ENCODE peak calls at places on chromosomes 3 and 15, in four cellular contexts. O, F, A and U are unnamed samples.

GRCh38 chr3:98657429-98657828 is 64.0 kb upstream of the CPOX start:
- DNase-seq in O (peak; percentile 50), F (peak; percentile 33), A (no peak), U (no peak)

GRCh38 chr3:12325594-12326295 is 36.9 kb downstream of the PPARG start:
- DNase-seq in O (no peak), F (no peak), A (no peak), U (no peak)

GRCh38 chr3:152331018-152331541 is 62.4 kb downstream of the MBNL1 start:
- DNase-seq in O (no peak), F (no peak), A (no peak), U (peak; percentile 64)

GRCh38 chr3:81425198-81425868 is 336.1 kb downstream of the GBE1 start:
- DNase-seq in O (no peak), F (no peak), A (no peak), U (no peak)

GRCh38 chr3:128505771-128506170 is 12.8 kb upstream of the GATA2 start:
- DNase-seq in O (no peak), F (no peak), A (no peak), U (no peak)

GRCh38 chr15:76991741-76992645 is 2.9 kb upstream of the PSTPIP1 start:
- DNase-seq in O (peak; percentile 15), F (peak; percentile 3), A (no peak), U (no peak)

GRCh38 chr3:143070977-143071551 is 48.5 kb upstream of the CHST2 start:
- DNase-seq in O (no peak), F (no peak), A (no peak), U (no peak)

GRCh38 chr15:66899555-66900350 is 165.6 kb upstream of the SMAD3 start:
- DNase-seq in O (no peak), F (no peak), A (no peak), U (no peak)

GRCh38 chr15:30953731-30954378 is 37.6 kb downstream of the MTMR10 start:
- DNase-seq in O (no peak), F (no peak), A (no peak), U (peak; percentile 96)

GRCh38 chr3:67048067-67048715 is 50.1 kb downstream of the KBTBD8 start:
- DNase-seq in O (no peak), F (no peak), A (no peak), U (no peak)

GRCh38 chr15:67880651-67881182 is 40.9 kb upstream of the RNU6-1 start:
- DNase-seq in O (no peak), F (no peak), A (peak; percentile 48), U (no peak)

GRCh38 chr3:188948658-188949400 is 222.9 kb upstream of the TPRG1 start:
- DNase-seq in O (peak; percentile 25), F (no peak), A (peak; percentile 60), U (peak; percentile 84)

GRCh38 chr15:40770147-40770721 is 454 bp downstream of the C15orf62 start:
- DNase-seq in O (peak; percentile 51), F (peak; percentile 32), A (peak; percentile 57), U (no peak)

GRCh38 chr3:61053781-61054496 is 197.3 kb downstream of the FHIT start:
- DNase-seq in O (no peak), F (no peak), A (no peak), U (no peak)

GRCh38 chr3:66552846-66553245 is 52.0 kb upstream of the LRIG1 start:
- DNase-seq in O (no peak), F (no peak), A (no peak), U (no peak)

GRCh38 chr3:124266517-124266916 is 274.6 kb upstream of the ROPN1 start:
- DNase-seq in O (no peak), F (peak; percentile 69), A (no peak), U (no peak)

GRCh38 chr15:69855601-69856000 is 242.1 kb downstream of the TLE3 start:
- DNase-seq in O (no peak), F (peak; percentile 46), A (no peak), U (no peak)

GRCh38 chr3:184145120-184145524 is 10.0 kb downstream of the EIF2B5 start:
- DNase-seq in O (peak; percentile 66), F (peak; percentile 59), A (peak; percentile 53), U (peak; percentile 42)

GRCh38 chr3:159923961-159924360 is 64.7 kb upstream of the IL12A start:
- DNase-seq in O (no peak), F (no peak), A (no peak), U (no peak)

GRCh38 chr3:169020371-169020770 is 643.1 kb downstream of the MECOM start:
- DNase-seq in O (no peak), F (no peak), A (no peak), U (no peak)

GRCh38 chr3:100810671-100811070 is 101.4 kb downstream of the TFG start:
- DNase-seq in O (no peak), F (no peak), A (no peak), U (no peak)

GRCh38 chr15:99507016-99507731 is 58.6 kb upstream of the MEF2A start:
- DNase-seq in O (no peak), F (peak; percentile 72), A (no peak), U (no peak)
- H3K4me1 ChIP-seq in O (peaks cover 4% of the 10 kb centered on the region), F (no peaks in the 10 kb centered on the region), A (no peaks in the 10 kb centered on the region), U (peaks cover 28% of the 10 kb centered on the region)

DNA sequence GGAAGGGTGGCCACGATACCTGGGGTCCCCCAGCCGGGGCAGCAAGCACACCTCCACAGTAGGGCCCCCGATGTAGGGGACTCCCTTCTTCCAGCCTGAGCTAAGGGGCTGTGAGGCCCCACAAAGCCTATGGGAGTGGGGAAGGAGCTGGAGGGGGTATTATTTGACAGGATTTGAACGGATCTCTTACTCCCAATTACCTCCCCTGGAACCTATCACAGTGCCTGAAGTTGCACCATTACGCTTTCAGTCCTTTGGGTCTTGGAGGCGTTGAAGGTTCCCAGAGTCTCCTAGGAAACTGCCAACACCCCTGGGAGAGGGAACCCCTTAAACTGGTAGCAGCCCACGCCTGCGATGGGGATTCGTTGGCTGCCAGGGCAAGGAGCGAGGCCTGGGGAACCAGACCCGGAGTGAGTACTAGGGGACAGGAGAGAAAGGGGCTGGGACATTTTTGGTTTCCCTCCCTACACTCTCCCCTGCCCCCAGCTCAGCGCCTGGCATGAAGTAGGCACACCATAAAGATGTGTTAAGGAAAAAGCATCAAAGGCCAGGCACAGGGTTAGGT is 409 bp upstream of the LHFPL4 start:
- DNase-seq in O (no peak), F (no peak), A (no peak), U (no peak)
- H3K4me3 ChIP-seq in O (no peak overlapping the region), F (peak overlapping the region; percentile 51), A (no peak overlapping the region), U (no peak overlapping the region)

GRCh38 chr3:45736707-45737106 is 47.5 kb downstream of the SACM1L start:
- DNase-seq in O (no peak), F (no peak), A (no peak), U (no peak)

GRCh38 chr3:45741247-45741646 is 52.1 kb downstream of the SACM1L start:
- DNase-seq in O (no peak), F (no peak), A (no peak), U (no peak)

GRCh38 chr3:45739944-45740343 is 50.7 kb downstream of the SACM1L start:
- DNase-seq in O (no peak), F (no peak), A (no peak), U (no peak)

GRCh38 chr3:45741742-45742141 is 52.5 kb downstream of the SACM1L start:
- DNase-seq in O (no peak), F (no peak), A (no peak), U (no peak)

DNA sequence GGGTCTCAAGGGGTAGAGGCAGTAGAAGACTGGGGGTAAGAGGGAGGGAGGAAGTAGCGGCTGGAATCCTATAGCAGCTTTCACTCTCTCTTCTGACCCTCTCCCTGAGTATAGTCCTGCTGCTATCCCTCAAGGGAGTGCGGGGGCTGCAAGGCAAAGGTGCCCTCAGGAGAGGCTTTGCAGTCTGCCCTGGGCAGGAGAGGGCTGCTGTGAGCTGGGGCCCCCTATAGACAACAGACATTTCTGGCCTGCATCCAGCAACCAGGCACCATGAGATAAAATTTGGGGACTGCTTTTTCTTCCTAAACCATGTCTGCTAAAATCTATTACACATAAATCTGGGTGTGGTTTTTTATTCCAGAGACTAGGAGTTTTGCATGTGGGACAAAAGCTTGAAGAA is 48.0 kb downstream of the SACM1L start:
- DNase-seq in O (no peak), F (no peak), A (no peak), U (no peak)
- H3K36me3 ChIP-seq in O (peaks cover 68% of the 10 kb centered on the region), F (peaks cover 89% of the 10 kb centered on the region), A (peaks cover 7% of the 10 kb centered on the region), U (peaks cover 9% of the 10 kb centered on the region)

GRCh38 chr15:92819312-92820232 is 80.6 kb upstream of the CHD2 start:
- DNase-seq in O (no peak), F (peak; percentile 63), A (no peak), U (no peak)
- H3K4me1 ChIP-seq in O (peaks cover 41% of the 10 kb centered on the region), F (peaks cover 40% of the 10 kb centered on the region), A (peaks cover 7% of the 10 kb centered on the region), U (peaks cover 47% of the 10 kb centered on the region)